ENCODE peak calls at places on chromosome 17, in ten cellular contexts. S is kidney epithelial cell, C is HepG2, H is GM23338, A is nephron progenitor cell, T is GM06990, L is HCT116, D is coronary artery, P is omental fat pad, J is transverse colon. F is an unnamed sample.

GRCh38 chr17:81833160-81833920 is at the start of gene MCRIP1:
- DNase-seq in P (peak), H (peak), T (peak), C (peak), S (peak), L (peak), A (peak), D (peak), J (peak), F (peak)

GRCh38 chr17:58265902-58266875 is 14.5 kb downstream of the MPO start:
- DNase-seq in J (no peak), H (no peak), A (no peak), L (no peak), C (no peak), S (no peak), P (no peak), T (no peak), D (no peak), F (peak)

GRCh38 chr17:13589658-13590057 is 12.1 kb downstream of the HS3ST3A1 start:
- DNase-seq in T (no peak), L (no peak), P (no peak), S (no peak), J (no peak), D (no peak), H (no peak), C (no peak), A (no peak), F (no peak)

GRCh38 chr17:73658821-73659220 is 14.6 kb upstream of the SDK2 start:
- DNase-seq in C (no peak), L (no peak), A (no peak), S (no peak), J (no peak), H (no peak), T (no peak), P (no peak), D (no peak), F (no peak)

GRCh38 chr17:69607162-69607834 is 192.8 kb downstream of the MAP2K6 start:
- DNase-seq in L (peak), P (peak), J (peak), H (peak), S (peak), D (peak), C (peak), T (peak), A (peak), F (no peak)

GRCh38 chr17:75558666-75559530 is 28.7 kb upstream of the MYO15B start:
- DNase-seq in J (no peak), S (no peak), C (no peak), L (no peak), D (no peak), T (no peak), H (peak), A (no peak), P (no peak), F (no peak)

GRCh38 chr17:58665946-58666857 is 25.6 kb downstream of the TEX14 start:
- DNase-seq in T (no peak), S (no peak), C (no peak), P (no peak), D (no peak), A (no peak), J (no peak), L (peak), H (no peak), F (no peak)

GRCh38 chr17:75878174-75878998 is at the start of gene TRIM47:
- DNase-seq in J (peak), C (peak), P (no peak), L (no peak), H (peak), S (no peak), T (peak), A (peak), D (peak), F (no peak)

GRCh38 chr17:37640016-37640415 is 3.2 kb downstream of the DDX52 start:
- DNase-seq in D (no peak), H (no peak), S (no peak), J (no peak), P (no peak), L (no peak), T (no peak), A (no peak), C (no peak), F (no peak)

GRCh38 chr17:65455972-65456343 is 105.5 kb downstream of the AXIN2 start:
- DNase-seq in C (peak), P (no peak), H (peak), D (no peak), J (peak), L (no peak), T (no peak), S (no peak), A (peak), F (no peak)

GRCh38 chr17:16991349-16992009 is 19.6 kb upstream of the TNFRSF13B start:
- DNase-seq in S (no peak), P (peak), T (peak), A (peak), L (peak), D (no peak), C (peak), H (peak), J (peak), F (peak)

GRCh38 chr17:19718041-19718612 is 1.7 kb upstream of the SLC47A2 start:
- DNase-seq in L (no peak), C (no peak), D (no peak), J (no peak), H (no peak), A (no peak), T (no peak), S (no peak), P (no peak), F (no peak)

GRCh38 chr17:17063546-17064122 is 21.4 kb downstream of the MPRIP start:
- DNase-seq in S (no peak), L (no peak), P (no peak), C (no peak), A (no peak), T (no peak), J (peak), D (peak), H (no peak), F (no peak)

GRCh38 chr17:56231693-56232092 is 78.4 kb downstream of the ANKFN1 start:
- DNase-seq in D (no peak), C (no peak), H (peak), A (no peak), T (no peak), J (no peak), P (no peak), L (no peak), S (no peak), F (no peak)

GRCh38 chr17:4057731-4058130 is 85.1 kb downstream of the ZZEF1 start:
- DNase-seq in D (no peak), L (no peak), J (no peak), H (no peak), A (no peak), T (no peak), C (no peak), P (no peak), S (no peak), F (no peak)

DNA sequence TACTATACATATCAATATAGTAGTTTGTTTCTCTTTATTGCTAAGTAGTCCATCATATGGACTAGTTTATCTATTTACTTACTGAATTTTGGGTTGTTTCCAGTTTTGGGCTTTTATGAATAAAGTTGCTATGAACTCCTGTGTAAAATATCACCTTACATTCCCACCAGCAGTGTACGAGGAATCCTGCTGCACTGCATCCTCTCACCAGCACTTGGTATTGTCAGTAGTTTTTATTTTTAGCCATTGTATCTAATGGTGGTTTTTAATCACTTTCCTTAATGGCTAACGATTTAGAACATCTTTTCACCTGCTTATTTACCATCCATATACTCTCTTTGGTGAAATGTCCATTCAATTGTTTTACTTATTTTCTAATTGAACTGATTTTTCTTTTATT is 24.0 kb downstream of the CDC27 start:
- DNase-seq in J (no peak), D (no peak), P (no peak), L (no peak), T (no peak), H (no peak), S (no peak), C (no peak), A (no peak), F (no peak)
- TF ChIP-seq CTCF in J (no peak), D (no peak), P (no peak), L (no peak), T (no peak), H (no peak), S (no peak), C (no peak), A (no peak), F (no peak)

GRCh38 chr17:6856054-6856453 is 24.5 kb upstream of the TEKT1 start:
- DNase-seq in S (no peak), T (no peak), C (no peak), A (no peak), H (no peak), J (no peak), P (no peak), D (no peak), L (no peak), F (no peak)

GRCh38 chr17:6857904-6858303 is 26.4 kb upstream of the TEKT1 start:
- DNase-seq in L (no peak), S (no peak), P (no peak), J (no peak), D (no peak), C (no peak), H (no peak), T (no peak), A (no peak), F (no peak)

GRCh38 chr17:6857336-6857735 is 25.8 kb upstream of the TEKT1 start:
- DNase-seq in L (no peak), T (no peak), P (no peak), D (no peak), H (no peak), S (no peak), A (no peak), J (no peak), C (no peak), F (no peak)

DNA sequence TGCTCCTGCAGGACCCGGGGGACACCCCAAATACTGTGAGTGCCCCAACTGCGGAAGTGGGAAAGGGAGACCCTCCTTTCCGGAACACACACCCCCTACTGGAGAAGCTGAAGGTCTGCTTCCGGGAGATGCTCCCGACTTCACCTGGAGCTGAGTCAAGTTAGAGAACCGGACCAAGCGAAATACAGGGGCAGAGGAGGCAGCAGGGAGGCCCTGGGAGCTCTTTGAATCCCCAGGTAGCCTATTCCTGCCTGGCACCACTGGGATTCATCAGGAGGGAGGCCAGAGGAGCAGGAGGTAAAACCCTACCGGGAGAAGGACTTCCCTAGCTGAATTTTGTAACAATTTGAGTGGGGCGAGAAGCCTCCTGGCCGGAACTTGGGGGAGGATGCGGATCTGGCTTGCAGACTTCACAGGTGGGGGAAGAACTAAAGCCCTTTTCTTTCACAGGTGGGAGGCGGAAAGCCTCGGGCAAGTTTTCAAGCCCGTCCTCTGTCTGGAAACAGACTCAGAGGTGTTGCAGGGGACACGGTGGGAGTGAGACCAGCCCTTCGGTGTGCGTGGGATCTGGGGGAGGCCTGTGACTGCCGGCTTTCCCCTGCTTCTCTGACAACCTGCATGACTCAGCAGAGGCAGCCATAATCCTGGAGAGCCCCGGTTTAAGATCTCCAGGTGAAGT is 22.4 kb upstream of the TEKT1 start:
- DNase-seq in S (no peak), L (peak), D (no peak), A (no peak), C (peak), J (no peak), P (peak), H (peak), T (no peak), F (no peak)
- TF ChIP-seq CTCF in S (peak), L (peak), D (no peak), A (peak), C (peak), J (no peak), P (no peak), H (peak), T (peak), F (peak)

DNA sequence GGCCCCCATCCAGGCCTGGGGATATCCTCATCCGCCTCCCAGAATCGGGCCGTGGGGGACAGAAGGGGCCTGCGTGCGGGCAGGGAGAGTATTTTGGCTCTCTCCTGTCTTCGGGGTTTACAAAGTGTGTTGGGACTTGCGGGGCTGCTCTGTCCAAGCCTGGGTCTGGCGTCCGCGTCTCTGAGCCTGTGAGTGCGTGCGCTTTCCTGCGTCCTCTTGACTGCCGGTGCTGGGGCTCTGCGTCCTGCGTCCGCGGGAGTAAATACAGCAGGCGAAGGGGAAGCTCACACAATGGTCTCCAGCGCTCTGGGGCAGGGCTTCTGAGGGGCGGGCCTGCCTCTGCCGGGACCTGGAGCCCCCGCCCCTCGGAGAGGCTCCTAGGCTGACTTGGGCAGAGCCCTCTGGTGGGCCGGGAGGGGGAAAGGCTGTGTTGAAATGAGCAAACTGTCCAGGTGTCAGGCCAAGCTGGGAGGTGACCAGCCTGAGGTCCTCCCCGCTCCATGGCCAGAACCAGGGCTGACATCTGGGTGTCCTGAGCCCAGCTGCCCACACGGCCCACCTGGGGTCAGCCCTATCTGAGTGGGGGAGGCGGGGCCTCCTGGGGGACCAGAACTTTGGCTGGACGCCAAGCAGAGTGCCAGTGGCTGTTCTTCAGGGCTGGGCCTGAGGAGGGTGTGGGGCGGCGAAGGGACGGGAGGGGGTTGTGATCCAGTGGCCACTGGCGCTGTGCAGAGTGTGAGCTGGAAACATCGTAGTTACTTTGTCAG is 233.6 kb downstream of the SEC14L1 start:
- DNase-seq in L (no peak), H (peak), D (peak), J (peak), S (no peak), P (no peak), T (peak), C (peak), A (peak), F (peak)
- TF ChIP-seq CTCF in L (no peak), H (peak), D (no peak), J (no peak), S (peak), P (no peak), T (no peak), C (peak), A (no peak), F (peak)

GRCh38 chr17:77011173-77012011 is 129.4 kb upstream of the SEC14L1 start:
- DNase-seq in P (no peak), S (no peak), T (no peak), J (peak), A (peak), H (peak), C (peak), D (no peak), L (peak), F (no peak)
- TF ChIP-seq CTCF in P (no peak), S (peak), T (peak), J (peak), A (peak), H (peak), C (peak), D (no peak), L (peak), F (peak)

DNA sequence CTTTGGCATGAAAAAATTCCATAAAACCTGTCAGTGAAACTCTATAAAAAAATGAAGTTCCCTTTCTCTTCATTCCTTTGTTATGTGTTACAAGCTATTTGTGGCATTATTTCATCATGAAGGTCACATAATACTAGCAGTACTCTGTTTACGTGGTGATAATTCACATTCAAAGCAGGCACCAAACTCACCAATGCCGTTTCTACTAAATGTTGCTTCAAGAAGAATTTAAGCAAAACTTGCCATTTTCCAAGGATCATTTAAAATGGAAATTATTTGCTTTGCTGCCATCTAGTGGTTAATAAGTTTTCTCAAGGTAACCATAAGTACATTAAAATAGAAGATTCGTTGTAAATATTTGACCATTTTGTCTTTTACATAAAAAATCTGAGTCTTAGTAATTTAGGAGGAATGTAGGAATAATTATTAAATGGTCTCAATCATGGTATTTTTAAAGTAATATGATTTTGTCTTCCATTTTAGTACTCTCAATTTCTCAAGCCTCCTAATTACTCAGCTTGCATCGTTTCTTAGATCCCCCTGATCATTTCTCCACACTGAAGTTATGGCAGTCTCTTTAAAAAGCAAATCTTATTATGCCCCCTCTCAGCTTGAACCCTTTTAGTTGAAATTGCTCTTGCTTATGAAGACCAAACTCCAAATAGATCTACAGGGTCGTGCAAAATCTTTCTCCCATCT is 80.8 kb downstream of the OMG start:
- DNase-seq in H (peak), S (no peak), T (peak), D (no peak), J (no peak), L (peak), P (no peak), A (no peak), C (peak), F (no peak)
- TF ChIP-seq CTCF in H (no peak), S (peak), T (peak), D (peak), J (peak), L (peak), P (no peak), A (peak), C (peak), F (peak)

GRCh38 chr17:35539659-35540026 is 2.2 kb upstream of the SLFN12L start:
- DNase-seq in H (peak), A (no peak), T (no peak), J (no peak), C (no peak), P (no peak), D (no peak), S (no peak), L (no peak), F (no peak)
- TF ChIP-seq CTCF in H (no peak), A (no peak), T (no peak), J (no peak), C (no peak), P (no peak), D (no peak), S (no peak), L (no peak), F (no peak)

GRCh38 chr17:9622961-9623360 is 22.4 kb upstream of the USP43 start:
- DNase-seq in L (no peak), P (no peak), C (no peak), H (no peak), S (no peak), J (no peak), D (no peak), T (no peak), A (no peak), F (no peak)

GRCh38 chr17:9632741-9633140 is 12.6 kb upstream of the USP43 start:
- DNase-seq in A (no peak), T (no peak), P (no peak), S (no peak), C (no peak), L (no peak), D (no peak), H (no peak), J (no peak), F (peak)

DNA sequence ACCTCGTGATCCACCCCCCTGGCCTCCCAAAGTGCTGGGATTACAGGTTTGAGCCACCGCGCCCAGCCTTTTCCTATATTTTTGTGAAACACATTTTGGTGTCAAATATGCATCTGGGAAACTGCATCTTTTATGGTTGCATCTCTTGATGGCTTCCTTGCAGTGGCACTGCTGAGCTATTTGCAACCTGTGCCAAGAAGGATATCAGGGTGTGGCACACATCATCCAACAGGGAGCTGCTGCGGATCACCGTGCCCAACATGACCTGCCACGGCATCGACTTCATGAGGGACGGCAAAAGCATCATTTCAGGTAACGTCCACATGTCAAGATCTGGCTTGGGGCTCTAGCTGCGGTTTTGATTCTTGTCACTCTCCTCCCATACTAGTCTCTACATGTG is 16.8 kb upstream of the USP43 start:
- DNase-seq in C (no peak), J (peak), H (no peak), A (no peak), P (no peak), T (no peak), S (no peak), D (no peak), L (peak), F (no peak)
- TF ChIP-seq CTCF in C (no peak), J (peak), H (peak), A (no peak), P (no peak), T (no peak), S (no peak), D (no peak), L (peak), F (no peak)

GRCh38 chr17:33039874-33040273 is 48.2 kb downstream of the SPACA3 start:
- DNase-seq in A (no peak), T (no peak), L (no peak), C (no peak), S (no peak), D (no peak), P (no peak), H (no peak), J (no peak), F (peak)

GRCh38 chr17:33033176-33033575 is 41.5 kb downstream of the SPACA3 start:
- DNase-seq in S (no peak), P (no peak), J (no peak), D (peak), A (no peak), L (no peak), H (no peak), C (no peak), T (no peak), F (no peak)

GRCh38 chr17:33038740-33039139 is 47.1 kb downstream of the SPACA3 start:
- DNase-seq in S (no peak), D (no peak), L (peak), A (peak), C (no peak), J (peak), P (no peak), H (peak), T (no peak), F (peak)
- TF ChIP-seq CTCF in S (peak), D (no peak), L (no peak), A (peak), C (peak), J (peak), P (no peak), H (peak), T (peak), F (peak)

F was measured in osteocyte.